ENCODE peak calls at places on chromosomes 2 and 18, in six cellular contexts. One of them, this sample, is unnamed.

GRCh38 chr18:70024088-70024487 is 76.4 kb upstream of the CD226 start:
- DNase-seq in cardiac muscle cell: no peak
- DNase-seq in right lobe of liver: no peak
- DNase-seq in AG04449: no peak
- DNase-seq in WERI-Rb-1: no peak
- DNase-seq in kidney epithelial cell: no peak
- DNase-seq in this sample: no peak

GRCh38 chr2:23695214-23696162 is 231.4 kb downstream of the ATAD2B start:
- DNase-seq in AG04449: no peak
- DNase-seq in kidney epithelial cell: no peak
- DNase-seq in right lobe of liver: no peak
- DNase-seq in cardiac muscle cell: no peak
- DNase-seq in WERI-Rb-1: no peak
- DNase-seq in this sample: no peak

GRCh38 chr18:48715651-48716354 is 177.0 kb downstream of the CTIF start:
- DNase-seq in AG04449: no peak
- DNase-seq in kidney epithelial cell: no peak
- DNase-seq in cardiac muscle cell: no peak
- DNase-seq in WERI-Rb-1: no peak
- DNase-seq in right lobe of liver: no peak
- DNase-seq in this sample: no peak

GRCh38 chr18:24500766-24501165 is 40.3 kb downstream of the HRH4 start:
- DNase-seq in AG04449: no peak
- DNase-seq in right lobe of liver: no peak
- DNase-seq in cardiac muscle cell: no peak
- DNase-seq in WERI-Rb-1: no peak
- DNase-seq in kidney epithelial cell: no peak
- DNase-seq in this sample: no peak

GRCh38 chr2:219512524-219513216 is 1.6 kb upstream of the ASIC4 start:
- DNase-seq in kidney epithelial cell: no peak
- DNase-seq in AG04449: no peak
- DNase-seq in WERI-Rb-1: peak
- DNase-seq in cardiac muscle cell: no peak
- DNase-seq in right lobe of liver: no peak
- DNase-seq in this sample: no peak

GRCh38 chr18:59957957-59958356 is 58.2 kb downstream of the PMAIP1 start:
- DNase-seq in cardiac muscle cell: peak
- DNase-seq in AG04449: peak
- DNase-seq in right lobe of liver: no peak
- DNase-seq in kidney epithelial cell: peak
- DNase-seq in WERI-Rb-1: peak
- DNase-seq in this sample: peak

GRCh38 chr2:134917958-134918517 is 584 bp upstream of the CCNT2 start:
- DNase-seq in kidney epithelial cell: peak
- DNase-seq in cardiac muscle cell: no peak
- DNase-seq in WERI-Rb-1: no peak
- DNase-seq in AG04449: peak
- DNase-seq in right lobe of liver: no peak
- DNase-seq in this sample: peak

GRCh38 chr2:237277151-237277550 is 136.8 kb downstream of the COL6A3 start:
- DNase-seq in cardiac muscle cell: no peak
- DNase-seq in AG04449: no peak
- DNase-seq in right lobe of liver: no peak
- DNase-seq in WERI-Rb-1: no peak
- DNase-seq in kidney epithelial cell: no peak
- DNase-seq in this sample: no peak

GRCh38 chr2:104847821-104848160 is 6.1 kb upstream of the POU3F3 start:
- DNase-seq in cardiac muscle cell: no peak
- DNase-seq in AG04449: no peak
- DNase-seq in WERI-Rb-1: no peak
- DNase-seq in kidney epithelial cell: no peak
- DNase-seq in right lobe of liver: no peak
- DNase-seq in this sample: no peak

GRCh38 chr18:28736951-28737350 is 560.0 kb upstream of the CDH2 start:
- DNase-seq in WERI-Rb-1: no peak
- DNase-seq in kidney epithelial cell: no peak
- DNase-seq in cardiac muscle cell: no peak
- DNase-seq in AG04449: no peak
- DNase-seq in right lobe of liver: no peak
- DNase-seq in this sample: no peak

GRCh38 chr18:57705861-57706590 is 84.4 kb upstream of the NARS1 start:
- DNase-seq in AG04449: no peak
- DNase-seq in WERI-Rb-1: no peak
- DNase-seq in right lobe of liver: no peak
- DNase-seq in cardiac muscle cell: no peak
- DNase-seq in kidney epithelial cell: no peak
- DNase-seq in this sample: no peak

DNA sequence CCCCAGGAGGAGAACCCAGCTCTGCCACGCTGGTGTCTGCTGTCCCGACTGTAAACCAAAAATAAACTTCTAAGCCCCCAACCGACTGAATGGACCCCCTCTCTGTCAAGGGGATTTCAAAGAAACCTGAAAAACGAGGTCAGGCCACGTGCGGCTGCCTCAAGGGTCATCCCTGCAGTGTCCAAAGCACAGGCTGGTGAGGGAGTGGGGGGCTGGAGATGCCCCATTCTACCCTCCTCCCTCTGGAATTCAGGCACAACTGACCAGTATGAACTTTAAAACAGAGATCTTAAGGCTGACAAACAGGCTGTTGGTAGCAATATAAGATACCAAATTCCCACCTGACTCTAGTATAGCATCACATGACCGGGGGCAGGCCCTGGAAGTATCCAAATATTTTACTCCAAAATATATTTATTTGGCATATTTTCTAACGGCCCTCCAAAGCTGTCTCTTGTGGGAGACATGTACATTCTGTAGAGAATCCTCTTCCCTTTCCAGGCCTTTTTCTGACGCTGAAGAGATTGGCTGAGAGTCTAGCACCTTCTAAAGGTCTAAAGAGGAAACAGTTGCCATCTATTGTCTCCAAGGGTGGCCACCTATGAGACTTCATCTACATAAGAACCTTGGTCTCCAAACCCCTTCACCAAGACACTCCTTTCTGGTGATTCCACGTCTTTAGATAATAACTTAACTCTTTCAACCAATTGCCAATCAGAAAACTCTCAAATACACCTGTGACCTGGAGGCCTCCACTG is 40.4 kb upstream of the CTDP1 start:
- DNase-seq in right lobe of liver: no peak
- DNase-seq in cardiac muscle cell: no peak
- DNase-seq in AG04449: no peak
- DNase-seq in kidney epithelial cell: no peak
- DNase-seq in WERI-Rb-1: no peak
- DNase-seq in this sample: no peak
- TF ChIP-seq CTCF in right lobe of liver: no peak
- TF ChIP-seq CTCF in cardiac muscle cell: peak
- TF ChIP-seq CTCF in AG04449: no peak
- TF ChIP-seq CTCF in kidney epithelial cell: no peak
- TF ChIP-seq CTCF in WERI-Rb-1: no peak
- TF ChIP-seq CTCF in this sample: no peak

DNA sequence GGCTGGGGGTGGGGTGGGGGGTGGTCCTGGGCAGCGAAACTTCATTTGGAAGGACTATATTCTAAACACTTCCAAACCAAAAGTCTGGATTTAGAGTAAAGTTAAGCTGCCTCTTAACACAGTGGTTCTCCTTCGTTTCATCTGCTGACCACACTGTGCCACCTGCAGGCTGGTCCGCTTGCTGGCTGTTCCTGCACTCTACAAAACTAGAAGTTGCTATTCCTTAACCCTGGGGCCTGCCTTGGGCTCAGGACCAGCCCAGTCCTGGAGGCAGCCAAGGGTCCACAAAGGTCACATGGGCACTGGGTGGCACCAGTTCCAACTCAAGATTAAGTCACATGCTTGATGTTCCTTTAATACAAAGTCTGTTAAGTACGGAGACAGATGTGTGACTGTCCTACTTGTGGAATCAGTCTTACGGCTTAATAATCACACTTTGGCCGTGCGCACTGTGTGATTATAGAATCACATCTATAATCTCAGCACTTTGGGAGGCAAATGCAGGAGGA is 195.4 kb downstream of the FAM210A start:
- DNase-seq in AG04449: peak
- DNase-seq in kidney epithelial cell: peak
- DNase-seq in cardiac muscle cell: peak
- DNase-seq in right lobe of liver: peak
- DNase-seq in WERI-Rb-1: peak
- DNase-seq in this sample: peak
- TF ChIP-seq CTCF in AG04449: peak
- TF ChIP-seq CTCF in kidney epithelial cell: peak
- TF ChIP-seq CTCF in cardiac muscle cell: peak
- TF ChIP-seq CTCF in right lobe of liver: peak
- TF ChIP-seq CTCF in WERI-Rb-1: peak
- TF ChIP-seq CTCF in this sample: peak

GRCh38 chr2:133508546-133509165 is 59.6 kb downstream of the NCKAP5 start:
- DNase-seq in WERI-Rb-1: no peak
- DNase-seq in kidney epithelial cell: no peak
- DNase-seq in cardiac muscle cell: no peak
- DNase-seq in AG04449: no peak
- DNase-seq in right lobe of liver: no peak
- DNase-seq in this sample: no peak
- TF ChIP-seq CTCF in WERI-Rb-1: no peak
- TF ChIP-seq CTCF in kidney epithelial cell: no peak
- TF ChIP-seq CTCF in cardiac muscle cell: no peak
- TF ChIP-seq CTCF in AG04449: no peak
- TF ChIP-seq CTCF in right lobe of liver: no peak
- TF ChIP-seq CTCF in this sample: no peak

DNA sequence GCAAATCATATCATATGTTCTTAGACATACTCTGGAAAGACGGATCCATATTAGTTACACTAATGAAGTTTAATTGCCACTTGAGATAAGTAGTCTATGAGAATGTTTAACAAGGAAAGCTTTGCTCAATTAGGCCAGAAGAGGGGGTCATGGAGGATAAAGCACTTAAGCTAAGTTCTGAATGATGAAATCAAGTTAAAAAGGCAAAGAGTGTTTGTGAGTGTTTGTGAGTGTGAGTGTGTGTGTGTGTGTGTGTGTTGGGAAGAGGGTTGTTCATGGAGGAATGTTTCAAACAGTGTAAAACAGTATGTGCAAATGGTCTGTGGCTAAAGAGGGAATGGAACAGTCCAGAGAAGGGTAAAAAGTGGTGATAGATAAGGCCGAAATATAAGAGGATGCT is 360.9 kb downstream of the ERBB4 start:
- DNase-seq in AG04449: no peak
- DNase-seq in WERI-Rb-1: no peak
- DNase-seq in cardiac muscle cell: peak
- DNase-seq in right lobe of liver: no peak
- DNase-seq in kidney epithelial cell: no peak
- DNase-seq in this sample: no peak
- TF ChIP-seq CTCF in AG04449: no peak
- TF ChIP-seq CTCF in WERI-Rb-1: no peak
- TF ChIP-seq CTCF in cardiac muscle cell: no peak
- TF ChIP-seq CTCF in right lobe of liver: no peak
- TF ChIP-seq CTCF in kidney epithelial cell: peak
- TF ChIP-seq CTCF in this sample: no peak

GRCh38 chr2:47437287-47437686 is 34.3 kb downstream of the MSH2 start:
- DNase-seq in AG04449: no peak
- DNase-seq in kidney epithelial cell: no peak
- DNase-seq in cardiac muscle cell: peak
- DNase-seq in WERI-Rb-1: no peak
- DNase-seq in right lobe of liver: no peak
- DNase-seq in this sample: no peak
- TF ChIP-seq CTCF in AG04449: peak
- TF ChIP-seq CTCF in kidney epithelial cell: peak
- TF ChIP-seq CTCF in cardiac muscle cell: peak
- TF ChIP-seq CTCF in WERI-Rb-1: peak
- TF ChIP-seq CTCF in right lobe of liver: peak
- TF ChIP-seq CTCF in this sample: peak

GRCh38 chr2:180991361-180991760 is 11.0 kb downstream of the UBE2E3 start:
- DNase-seq in right lobe of liver: no peak
- DNase-seq in cardiac muscle cell: no peak
- DNase-seq in AG04449: no peak
- DNase-seq in WERI-Rb-1: no peak
- DNase-seq in kidney epithelial cell: no peak
- DNase-seq in this sample: no peak
- TF ChIP-seq CTCF in right lobe of liver: no peak
- TF ChIP-seq CTCF in cardiac muscle cell: no peak
- TF ChIP-seq CTCF in AG04449: no peak
- TF ChIP-seq CTCF in WERI-Rb-1: peak
- TF ChIP-seq CTCF in kidney epithelial cell: no peak
- TF ChIP-seq CTCF in this sample: no peak

DNA sequence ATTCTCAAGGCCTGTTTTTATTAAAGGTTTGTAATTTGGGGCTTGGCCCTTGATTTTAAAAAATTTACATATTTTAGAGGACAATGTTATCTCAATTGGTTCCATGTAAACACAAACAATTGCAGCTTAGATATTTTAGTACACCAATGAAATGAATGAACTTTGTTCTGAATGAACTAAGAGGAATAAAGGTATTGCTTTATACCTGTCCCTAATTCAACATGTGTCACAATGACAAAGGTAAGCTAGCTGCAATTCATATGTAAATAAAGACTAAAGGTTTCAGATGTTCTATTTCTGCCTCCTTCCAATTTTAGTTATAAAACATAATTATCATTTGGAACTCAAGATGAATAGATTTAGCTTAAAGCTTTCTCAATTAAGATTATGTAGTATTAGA is 11.4 kb downstream of the HOXD1 start:
- DNase-seq in right lobe of liver: no peak
- DNase-seq in cardiac muscle cell: no peak
- DNase-seq in AG04449: no peak
- DNase-seq in WERI-Rb-1: no peak
- DNase-seq in kidney epithelial cell: no peak
- DNase-seq in this sample: no peak
- TF ChIP-seq CTCF in right lobe of liver: no peak
- TF ChIP-seq CTCF in cardiac muscle cell: no peak
- TF ChIP-seq CTCF in AG04449: no peak
- TF ChIP-seq CTCF in WERI-Rb-1: no peak
- TF ChIP-seq CTCF in kidney epithelial cell: no peak
- TF ChIP-seq CTCF in this sample: no peak